ENCODE peak calls at places on chromosomes 11 and 22, in ten cellular contexts. I is GM23248, O is hepatocyte, M is neural progenitor cell, H is mammary epithelial cell, S is mesenchymal stem cell, D is fibroblast of lung, C is IMR-90, A is PC-9, N is A549. L is an unnamed sample.

GRCh38 chr11:296976-297665 is 2.2 kb downstream of the IFITM5 start:
- DNase-seq in I (no peak), O (no peak), M (no peak), H (no peak), S (no peak), D (no peak), C (no peak), A (no peak), N (no peak), L (no peak)

GRCh38 chr11:79512706-79513469 is 72.1 kb upstream of the TENM4 start:
- DNase-seq in I (no peak), O (no peak), M (no peak), H (no peak), S (no peak), D (no peak), C (no peak), A (no peak), N (no peak), L (no peak)

GRCh38 chr22:20434773-20435172 is 2.9 kb downstream of the SCARF2 start:
- DNase-seq in I (no peak), O (no peak), M (no peak), H (no peak), S (no peak), D (no peak), C (no peak), A (no peak), N (no peak), L (no peak)

GRCh38 chr11:117271208-117271607 is 19.9 kb upstream of the BACE1-AS start:
- DNase-seq in I (no peak), O (no peak), M (no peak), H (no peak), S (no peak), D (no peak), C (no peak), A (no peak), N (no peak), L (no peak)

GRCh38 chr22:36937319-36938027 is 24.0 kb downstream of the CSF2RB start:
- DNase-seq in I (no peak), O (no peak), M (no peak), H (no peak), S (no peak), D (no peak), C (no peak), A (no peak), N (no peak), L (no peak)

GRCh38 chr11:9057032-9057431 is 34.4 kb downstream of the SCUBE2 start:
- DNase-seq in I (peak; percentile 30), O (no peak), M (no peak), H (no peak), S (no peak), D (no peak), C (peak; percentile 12), A (no peak), N (no peak), L (no peak)

GRCh38 chr11:129035254-129035653 is 92.6 kb upstream of the TP53AIP1 start:
- DNase-seq in I (no peak), O (no peak), M (no peak), H (no peak), S (no peak), D (no peak), C (no peak), A (no peak), N (no peak), L (no peak)

GRCh38 chr11:48006301-48006992 is 26.1 kb downstream of the PTPRJ start:
- DNase-seq in I (peak; percentile 90), O (no peak), M (no peak), H (peak; percentile 65), S (peak; percentile 45), D (peak; percentile 82), C (peak; percentile 79), A (peak; percentile 69), N (no peak), L (peak; percentile 78)

GRCh38 chr11:63917685-63918523 is 940 bp upstream of the RCOR2 start:
- DNase-seq in I (peak; percentile 55), O (peak; percentile 61), M (peak; percentile 95), H (no peak), S (peak; percentile 70), D (no peak), C (no peak), A (peak; percentile 48), N (peak; percentile 80), L (no peak)

GRCh38 chr11:102268083-102268984 is 49.0 kb upstream of the BIRC3 start:
- DNase-seq in I (peak; percentile 73), O (peak; percentile 95), M (peak; percentile 92), H (peak; percentile 95), S (peak; percentile 59), D (peak; percentile 71), C (peak; percentile 55), A (peak; percentile 96), N (peak; percentile 88), L (peak; percentile 52)

GRCh38 chr22:46072030-46072881 is 78.1 kb upstream of the PPARA start:
- DNase-seq in I (peak; percentile 92), O (peak; percentile 78), M (peak; percentile 48), H (peak; percentile 71), S (peak; percentile 67), D (peak; percentile 69), C (peak; percentile 61), A (peak; percentile 50), N (no peak), L (no peak)

GRCh38 chr11:46392421-46393230 is 1.1 kb upstream of the CHRM4 start:
- DNase-seq in I (peak; percentile 91), O (peak; percentile 94), M (peak; percentile 96), H (peak; percentile 69), S (peak; percentile 85), D (peak; percentile 71), C (peak; percentile 72), A (peak; percentile 66), N (peak; percentile 74), L (peak; percentile 51)

GRCh38 chr11:66288138-66288865 is 641 bp downstream of the YIF1A start:
- DNase-seq in I (peak; percentile 56), O (no peak), M (no peak), H (peak; percentile 19), S (peak; percentile 46), D (no peak), C (no peak), A (peak; percentile 43), N (no peak), L (no peak)

GRCh38 chr11:93529707-93530467 is 13.3 kb downstream of the SMCO4 start:
- DNase-seq in I (peak; percentile 57), O (peak; percentile 16), M (no peak), H (no peak), S (peak; percentile 28), D (peak; percentile 75), C (peak; percentile 41), A (no peak), N (no peak), L (peak; percentile 69)

GRCh38 chr11:56394381-56394780 is 18.1 kb upstream of the OR5AL1 start:
- DNase-seq in I (no peak), O (no peak), M (no peak), H (no peak), S (no peak), D (no peak), C (no peak), A (no peak), N (no peak), L (no peak)

GRCh38 chr11:13333456-13333957 is 55.9 kb downstream of the BMAL1 start:
- DNase-seq in I (peak; percentile 38), O (peak; percentile 28), M (no peak), H (peak; percentile 92), S (no peak), D (peak; percentile 62), C (no peak), A (peak; percentile 72), N (peak; percentile 54), L (peak; percentile 51)

GRCh38 chr11:1130276-1131032 is 27.3 kb upstream of the MUC5AC start:
- DNase-seq in I (no peak), O (no peak), M (no peak), H (no peak), S (no peak), D (no peak), C (no peak), A (no peak), N (no peak), L (no peak)

GRCh38 chr22:37784829-37785495 is 22.8 kb upstream of the GCAT start:
- DNase-seq in I (no peak), O (peak; percentile 73), M (no peak), H (peak; percentile 60), S (no peak), D (no peak), C (no peak), A (peak; percentile 97), N (no peak), L (no peak)

GRCh38 chr11:75689861-75690641 is 21.2 kb upstream of the MAP6 start:
- DNase-seq in I (peak; percentile 22), O (no peak), M (no peak), H (no peak), S (no peak), D (peak; percentile 2), C (no peak), A (peak; percentile 47), N (no peak), L (no peak)
- H3K4me2 ChIP-seq in I (no peak overlapping the region), O (no peak overlapping the region), M (no peak overlapping the region), H (no peak overlapping the region), S (no peak overlapping the region), D (no peak overlapping the region), C (no peak overlapping the region), A (peak overlapping the region; percentile 2), N (no peak overlapping the region), L (peak overlapping the region; percentile 12)

GRCh38 chr11:94968334-94968958 is 4.9 kb downstream of the CWC15 start:
- DNase-seq in I (peak; percentile 79), O (peak; percentile 17), M (no peak), H (peak; percentile 4), S (peak; percentile 67), D (peak; percentile 30), C (peak; percentile 60), A (peak; percentile 44), N (peak; percentile 13), L (peak; percentile 12)
- H3K27ac ChIP-seq in I (no peak overlapping the region), O (no peak overlapping the region), M (no peak overlapping the region), H (no peak overlapping the region), S (no peak overlapping the region), D (peak overlapping the region; percentile 39), C (peak overlapping the region; percentile 25), A (no peak overlapping the region), N (no peak overlapping the region), L (no peak overlapping the region)

GRCh38 chr22:49589811-49590210 is 237.9 kb downstream of the BRD1 start:
- DNase-seq in I (no peak), O (no peak), M (no peak), H (no peak), S (no peak), D (no peak), C (no peak), A (no peak), N (no peak), L (no peak)
- H3K4me1 ChIP-seq in I (no peaks in the 10 kb centered on the region), O (no peaks in the 10 kb centered on the region), M (no peaks in the 10 kb centered on the region), H (no peaks in the 10 kb centered on the region), S (no peaks in the 10 kb centered on the region), D (no peaks in the 10 kb centered on the region), C (no peaks in the 10 kb centered on the region), A (no peaks in the 10 kb centered on the region), N (no peaks in the 10 kb centered on the region), L (no peaks in the 10 kb centered on the region)

DNA sequence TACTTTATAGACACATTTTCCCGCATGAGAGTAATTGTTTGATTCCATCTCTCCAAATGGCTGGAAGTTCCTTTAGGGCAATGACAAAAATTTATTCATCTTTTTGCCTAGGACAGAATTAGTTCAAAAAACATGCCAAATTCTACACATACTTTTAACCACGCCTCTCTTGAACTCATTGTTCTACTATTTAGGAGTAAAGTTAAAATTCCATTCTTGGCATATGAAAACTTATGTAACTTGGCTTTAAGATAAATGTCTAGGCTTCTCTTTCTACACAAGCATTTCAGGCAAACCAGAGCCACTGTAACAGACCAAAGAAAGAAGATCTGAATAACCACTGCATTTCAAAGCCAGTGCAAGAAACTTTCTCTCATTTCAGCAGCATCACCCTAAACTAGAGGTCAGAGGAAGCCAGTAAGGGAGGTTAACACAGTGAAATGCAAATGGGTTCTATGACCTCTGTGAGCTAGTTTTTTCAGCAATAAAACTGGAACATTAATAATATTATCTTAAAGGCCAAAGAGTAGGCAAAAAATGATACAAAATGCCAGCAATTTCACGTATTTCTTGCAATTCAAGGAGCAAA is 73.0 kb downstream of the RSF1 start:
- DNase-seq in I (peak; percentile 49), O (no peak), M (no peak), H (no peak), S (no peak), D (peak; percentile 71), C (peak; percentile 36), A (no peak), N (no peak), L (peak; percentile 65)
- H3K4me2 ChIP-seq in I (peak overlapping the region; percentile 24), O (no peak overlapping the region), M (no peak overlapping the region), H (peak overlapping the region; percentile 1), S (no peak overlapping the region), D (no peak overlapping the region), C (peak overlapping the region; percentile 73), A (peak overlapping the region; percentile 1), N (peak overlapping the region; percentile 4), L (no peak overlapping the region)

L was measured in astrocyte.